ENCODE peak calls at places on chromosomes 16 and 17, in eight cellular contexts. G is fibroblast of lung; L is PC-9; W is GM23338; R is effector memory CD4-positive, alpha-beta T cell; Q is CD8-positive, alpha-beta memory T cell; B is Peyer's patch; T is testis. Y is an unnamed sample.
A peak's percentile ranks its signal among the peaks of the same experiment; 100 is the strongest.

GRCh38 chr16:82878466-82878865 is 251.7 kb downstream of the CDH13 start:
- DNase-seq in B (no peak), W (no peak), Q (no peak), L (no peak), R (no peak), G (no peak), T (no peak), Y (no peak)

GRCh38 chr16:63302841-63303240 is 1266.6 kb upstream of the CDH8 start:
- DNase-seq in G (no peak), B (no peak), T (no peak), R (no peak), Q (no peak), L (no peak), W (no peak), Y (no peak)

GRCh38 chr17:33145941-33146340 is 147.2 kb downstream of the ASIC2 start:
- DNase-seq in Q (no peak), W (no peak), T (no peak), G (no peak), L (no peak), R (no peak), B (no peak), Y (no peak)

GRCh38 chr17:3157218-3157617 is 29.9 kb upstream of the OR1G1 start:
- DNase-seq in Q (no peak), B (no peak), W (no peak), L (no peak), T (no peak), G (no peak), R (no peak), Y (no peak)

GRCh38 chr17:27540300-27541105 is 84.3 kb downstream of the KSR1 start:
- DNase-seq in W (no peak), Q (no peak), G (peak; percentile 100), L (peak; percentile 46), R (no peak), T (peak; percentile 71), B (peak; percentile 91), Y (peak; percentile 90)

GRCh38 chr17:954431-955164 is 25.0 kb downstream of the NXN start:
- DNase-seq in W (peak; percentile 55), B (no peak), G (peak; percentile 28), T (no peak), R (no peak), Q (no peak), L (no peak), Y (peak; percentile 95)

GRCh38 chr16:84478172-84478948 is 26.1 kb downstream of the MEAK7 start:
- DNase-seq in W (no peak), T (no peak), Q (no peak), L (no peak), G (peak; percentile 47), B (no peak), R (no peak), Y (peak; percentile 43)

GRCh38 chr17:12362853-12363252 is 302.8 kb upstream of the MYOCD start:
- DNase-seq in Q (no peak), L (no peak), R (no peak), B (no peak), G (no peak), T (peak; percentile 18), W (no peak), Y (no peak)

GRCh38 chr17:80453126-80453979 is 23.1 kb downstream of the NPTX1 start:
- DNase-seq in W (no peak), R (no peak), T (no peak), G (no peak), Q (no peak), L (no peak), B (no peak), Y (no peak)

GRCh38 chr17:40727447-40728231 is 24.1 kb upstream of the KRT24 start:
- DNase-seq in W (no peak), G (peak; percentile 42), R (no peak), B (no peak), T (no peak), Q (no peak), L (peak; percentile 10), Y (peak; percentile 26)

GRCh38 chr17:8120520-8121443 is 2.5 kb upstream of the ALOXE3 start:
- DNase-seq in G (peak; percentile 81), Q (no peak), B (peak; percentile 71), T (peak; percentile 69), W (peak; percentile 90), L (peak; percentile 94), R (peak; percentile 45), Y (no peak)

GRCh38 chr17:43547189-43547550 is 1.0 kb upstream of the ETV4 start:
- DNase-seq in W (no peak), R (no peak), G (no peak), B (no peak), Q (no peak), L (no peak), T (no peak), Y (no peak)

GRCh38 chr17:15930426-15930825 is 14.5 kb upstream of the ADORA2B start:
- DNase-seq in B (no peak), L (no peak), T (no peak), R (no peak), W (no peak), G (no peak), Q (no peak), Y (no peak)

GRCh38 chr16:53910990-53911389 is 207.0 kb downstream of the FTO start:
- DNase-seq in W (no peak), T (no peak), Q (no peak), B (no peak), R (no peak), G (no peak), L (no peak), Y (no peak)

GRCh38 chr16:49464877-49465504 is 91.4 kb downstream of the C16orf78 start:
- DNase-seq in G (no peak), L (no peak), B (peak; percentile 36), R (no peak), T (peak; percentile 23), W (peak; percentile 75), Q (no peak), Y (no peak)

GRCh38 chr16:85199880-85200279 is 87.6 kb upstream of the CIBAR2 start:
- DNase-seq in L (no peak), R (no peak), Q (no peak), W (no peak), T (no peak), B (no peak), G (no peak), Y (no peak)

GRCh38 chr17:4715071-4715749 is 4.8 kb downstream of the ARRB2 start:
- DNase-seq in B (peak; percentile 70), T (no peak), G (no peak), R (peak; percentile 34), W (no peak), L (no peak), Q (peak; percentile 73), Y (no peak)

GRCh38 chr17:42276359-42276608 is at the start of gene STAT5B:
- DNase-seq in B (peak; percentile 85), Q (peak; percentile 73), G (peak; percentile 55), W (peak; percentile 85), T (peak; percentile 75), L (peak; percentile 61), R (peak; percentile 51), Y (no peak)

GRCh38 chr17:83010323-83011200 is 68.8 kb upstream of the METRNL start:
- DNase-seq in R (no peak), L (no peak), B (no peak), Q (no peak), T (no peak), W (no peak), G (peak; percentile 56), Y (no peak)

GRCh38 chr17:80944326-80944725 is 47.3 kb upstream of the CHMP6 start:
- DNase-seq in Q (no peak), R (no peak), W (no peak), T (no peak), G (no peak), L (no peak), B (no peak), Y (no peak)

GRCh38 chr16:79562166-79562823 is 38.2 kb downstream of the MAF start:
- DNase-seq in W (no peak), B (no peak), Q (no peak), G (no peak), L (no peak), T (no peak), R (no peak), Y (no peak)

GRCh38 chr16:68448360-68448970 is at the start of gene SMPD3:
- DNase-seq in B (peak; percentile 99), R (peak; percentile 96), L (peak; percentile 93), W (peak; percentile 100), G (peak; percentile 99), T (peak; percentile 99), Q (peak; percentile 98), Y (peak; percentile 98)
- H3K4me3 ChIP-seq in B (peak within 1 kb of the TSS; percentile 73), R (peak within 1 kb of the TSS; percentile 54), L (peak within 1 kb of the TSS; percentile 47), W (peak within 1 kb of the TSS; percentile 71), G (peak within 1 kb of the TSS; percentile 15), T (peak within 1 kb of the TSS; percentile 76), Q (peak within 1 kb of the TSS; percentile 57), Y (peak within 1 kb of the TSS; percentile 57)

GRCh38 chr17:49406791-49407190 is 7.9 kb downstream of the PHB1 start:
- DNase-seq in R (no peak), L (no peak), T (no peak), W (no peak), Q (no peak), G (no peak), B (no peak), Y (no peak)

GRCh38 chr17:49407981-49408501 is 6.6 kb downstream of the PHB1 start:
- DNase-seq in G (peak; percentile 68), T (peak; percentile 83), R (peak; percentile 73), W (peak; percentile 88), L (peak; percentile 69), B (peak; percentile 94), Q (peak; percentile 79), Y (no peak)

GRCh38 chr17:49404371-49404770 is 10.3 kb downstream of the PHB1 start:
- DNase-seq in R (no peak), L (no peak), Q (peak; percentile 29), B (peak; percentile 86), W (no peak), T (no peak), G (no peak), Y (no peak)

GRCh38 chr17:49404906-49405305 is 9.8 kb downstream of the PHB1 start:
- DNase-seq in W (no peak), Q (no peak), G (no peak), R (no peak), T (no peak), L (no peak), B (no peak), Y (no peak)

GRCh38 chr17:49409066-49409465 is 5.6 kb downstream of the PHB1 start:
- DNase-seq in B (no peak), T (no peak), R (no peak), G (no peak), W (no peak), L (no peak), Q (no peak), Y (no peak)
- H3K4me3 ChIP-seq in B (no peak overlapping the region), T (no peak overlapping the region), R (no peak overlapping the region), G (no peak overlapping the region), W (no peak overlapping the region), L (no peak overlapping the region), Q (no peak overlapping the region), Y (no peak overlapping the region)

GRCh38 chr16:88940196-88941050 is 36.6 kb downstream of the CBFA2T3 start:
- DNase-seq in Q (no peak), W (peak; percentile 61), T (no peak), L (no peak), R (no peak), B (no peak), G (no peak), Y (no peak)
- H3K4me3 ChIP-seq in Q (no peak overlapping the region), W (peak overlapping the region; percentile 58), T (peak overlapping the region; percentile 57), L (no peak overlapping the region), R (peak overlapping the region; percentile 29), B (peak overlapping the region; percentile 62), G (no peak overlapping the region), Y (no peak overlapping the region)

GRCh38 chr17:31794111-31794510 is 64.9 kb downstream of the COPRS start:
- DNase-seq in R (no peak), T (no peak), G (no peak), W (no peak), L (no peak), B (no peak), Q (no peak), Y (no peak)
- H3K4me3 ChIP-seq in R (no peak overlapping the region), T (no peak overlapping the region), G (no peak overlapping the region), W (no peak overlapping the region), L (no peak overlapping the region), B (no peak overlapping the region), Q (no peak overlapping the region), Y (no peak overlapping the region)